ENCODE peak calls at places on chromosomes 11 and 22, in four cellular contexts. E, Y, G and O are unnamed samples.
A peak's percentile ranks its signal among the peaks of the same experiment; 100 is the strongest.

GRCh38 chr11:118374729-118375128 is 15.3 kb downstream of the UBE4A start:
- DNase-seq in G (no peak), Y (no peak), E (no peak), O (no peak)

GRCh38 chr11:8263109-8263768 is 439 bp downstream of the LMO1 start:
- DNase-seq in G (no peak), Y (no peak), E (no peak), O (no peak)

GRCh38 chr11:47259178-47259977 is 1.6 kb downstream of the NR1H3 start:
- DNase-seq in Y (no peak), E (no peak), G (peak; percentile 61), O (peak; percentile 35)

GRCh38 chr11:94838027-94838610 is 70.0 kb downstream of the AMOTL1 start:
- DNase-seq in G (no peak), E (no peak), Y (no peak), O (no peak)

GRCh38 chr11:118531597-118532084 is 649 bp downstream of the TMEM25 start:
- DNase-seq in E (no peak), G (no peak), Y (no peak), O (no peak)

GRCh38 chr11:96098511-96099241 is 174.8 kb upstream of the MTMR2 start:
- DNase-seq in Y (peak; percentile 65), E (no peak), G (no peak), O (no peak)

GRCh38 chr11:20238712-20239111 is 78.4 kb upstream of the DBX1 start:
- DNase-seq in Y (no peak), G (no peak), E (no peak), O (no peak)

GRCh38 chr22:50314455-50315288 is 7.2 kb upstream of the PLXNB2 start:
- DNase-seq in G (peak; percentile 80), Y (no peak), E (no peak), O (peak; percentile 50)

GRCh38 chr11:84437129-84438123 is 1151.3 kb upstream of the CCDC90B start:
- DNase-seq in G (no peak), Y (no peak), E (no peak), O (no peak)

GRCh38 chr22:48500481-48501230 is 1327.0 kb downstream of the BRD1 start:
- DNase-seq in Y (no peak), G (peak; percentile 7), E (no peak), O (no peak)

GRCh38 chr11:68191661-68192579 is 21.2 kb downstream of the KMT5B start:
- DNase-seq in G (no peak), Y (no peak), E (no peak), O (no peak)

GRCh38 chr11:62677709-62678108 is 1.2 kb downstream of the UBXN1 start:
- DNase-seq in G (no peak), Y (no peak), E (no peak), O (no peak)

GRCh38 chr11:62678433-62678769 is 472 bp downstream of the UBXN1 start:
- DNase-seq in E (no peak), Y (no peak), G (no peak), O (no peak)

GRCh38 chr11:62677160-62677559 is 1.7 kb downstream of the UBXN1 start:
- DNase-seq in E (no peak), G (no peak), Y (no peak), O (no peak)

GRCh38 chr11:62680825-62681240 is 2.0 kb upstream of the UBXN1 start:
- DNase-seq in E (peak; percentile 71), G (peak; percentile 88), Y (no peak), O (peak; percentile 74)

GRCh38 chr11:62678770-62679696 is at the start of gene UBXN1:
- DNase-seq in G (peak; percentile 96), E (peak; percentile 92), Y (peak; percentile 86), O (peak; percentile 90)
- TF ChIP-seq POLR2A in G (peak; percentile 76), E (no peak), Y (peak; percentile 48), O (peak; percentile 88)

DNA sequence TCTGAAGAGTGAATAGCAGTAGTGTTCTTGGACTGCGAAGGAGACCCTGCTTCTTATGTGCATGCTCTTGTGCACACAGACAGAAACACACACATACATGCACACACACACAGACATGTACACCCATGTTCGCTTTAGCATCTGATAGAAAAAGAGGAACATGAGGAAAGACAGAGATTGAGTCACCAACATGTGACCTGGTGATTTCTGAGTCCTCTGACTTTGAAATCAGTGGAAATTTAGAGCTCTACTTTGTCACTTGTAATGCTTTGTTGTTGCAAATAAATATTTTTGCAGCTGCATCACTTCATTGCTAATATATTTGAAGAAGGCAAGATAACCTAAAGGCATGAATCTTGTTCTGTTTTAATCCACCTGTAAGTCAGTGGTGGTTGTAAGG is 23.8 kb downstream of the CD44 start:
- DNase-seq in Y (no peak), G (peak; percentile 52), E (peak; percentile 63), O (peak; percentile 79)
- TF ChIP-seq POLR2A in Y (no peak), G (no peak), E (no peak), O (no peak)

GRCh38 chr22:22883090-22883727 is 4.4 kb upstream of the IGLL5 start:
- DNase-seq in G (no peak), E (no peak), Y (peak; percentile 2), O (no peak)
- TF ChIP-seq POLR2A in G (no peak), E (no peak), Y (no peak), O (no peak)

GRCh38 chr22:36383110-36383581 is 4.6 kb downstream of the MYH9 start:
- DNase-seq in Y (peak; percentile 74), E (no peak), G (peak; percentile 37), O (peak; percentile 65)
- TF ChIP-seq POLR2A in Y (no peak), E (no peak), G (no peak), O (no peak)

DNA sequence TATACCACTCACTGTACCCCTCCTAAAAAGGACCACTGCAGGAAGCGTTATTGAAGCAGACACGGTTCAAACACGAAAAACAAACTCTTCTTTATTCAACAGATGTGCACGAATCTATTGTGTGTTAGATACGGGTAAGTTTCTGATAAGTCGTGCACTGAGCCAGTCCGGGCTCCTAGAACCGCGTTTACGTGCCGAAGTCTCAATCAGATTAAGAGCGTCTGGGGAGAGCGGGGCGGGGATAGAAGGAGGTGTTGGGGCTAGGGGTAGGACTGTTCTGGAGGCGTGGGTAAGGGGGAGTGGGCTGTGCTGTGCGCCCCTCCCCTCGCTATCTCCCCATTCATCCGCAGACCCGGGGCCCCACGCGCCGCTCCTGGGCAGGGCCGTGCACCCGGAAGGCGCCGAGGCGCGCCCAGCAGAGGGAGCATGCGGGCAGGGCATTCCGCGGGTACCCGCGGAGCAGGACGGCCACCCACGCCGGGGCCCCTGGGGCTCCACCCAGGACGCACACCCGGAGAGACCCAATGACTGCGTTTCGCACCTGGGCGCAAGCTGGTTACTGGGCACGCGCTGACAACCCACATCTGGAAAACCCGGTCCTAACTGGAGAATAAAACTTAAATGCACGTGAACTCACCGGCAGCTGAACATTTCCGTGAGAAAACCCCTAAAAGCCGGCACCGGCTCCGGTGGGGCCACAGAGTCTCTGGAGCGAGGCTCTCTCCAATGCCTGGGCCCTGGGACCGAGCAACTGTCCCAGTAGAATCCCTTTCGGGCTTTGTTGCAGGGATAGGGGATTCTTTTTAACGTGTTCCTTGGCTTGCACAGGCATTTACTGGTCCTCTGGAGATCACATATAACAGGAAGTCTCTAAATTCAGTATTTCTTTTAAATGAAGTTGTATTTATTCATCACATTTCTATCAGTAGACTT is 40.6 kb downstream of the WEE1 start:
- DNase-seq in E (peak; percentile 74), G (peak; percentile 91), Y (peak; percentile 84), O (peak; percentile 90)
- TF ChIP-seq POLR2A in E (no peak), G (peak; percentile 38), Y (no peak), O (peak; percentile 45)

GRCh38 chr11:44095506-44096359 is at the start of gene EXT2:
- DNase-seq in Y (peak; percentile 72), G (peak; percentile 82), E (peak; percentile 75), O (peak; percentile 86)
- TF ChIP-seq POLR2A in Y (no peak), G (peak; percentile 32), E (no peak), O (peak; percentile 46)

GRCh38 chr11:66934971-66935779 is 23.0 kb downstream of the PC start:
- DNase-seq in Y (no peak), G (peak; percentile 49), E (no peak), O (peak; percentile 87)
- TF ChIP-seq POLR2A in Y (no peak), G (no peak), E (no peak), O (peak; percentile 42)

DNA sequence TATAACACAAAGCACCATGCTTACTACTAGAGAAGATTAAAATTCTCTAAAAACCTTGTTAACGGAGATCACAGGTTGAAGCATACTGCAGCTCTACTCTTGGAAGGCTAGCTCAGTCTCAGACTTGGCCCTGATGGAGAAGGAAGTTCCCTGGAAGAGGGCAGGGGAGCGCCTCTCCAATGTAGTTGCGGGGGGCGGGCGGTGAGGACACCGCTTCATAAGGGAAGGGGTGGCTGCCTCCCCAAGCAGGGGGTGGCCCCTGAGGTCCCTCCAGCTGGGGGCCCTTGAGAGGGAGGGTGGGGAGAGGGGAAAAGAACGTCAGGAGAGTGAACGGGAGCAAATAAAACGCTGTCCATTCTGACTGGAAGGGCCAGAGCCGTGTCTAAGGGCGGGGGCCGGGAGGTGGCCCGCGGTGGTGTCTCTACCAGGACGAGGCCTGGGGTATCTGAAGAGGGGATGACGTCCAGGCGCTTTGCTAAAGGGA is 609 bp upstream of the USP47 start:
- DNase-seq in Y (peak; percentile 37), E (no peak), G (peak; percentile 62), O (peak; percentile 61)
- TF ChIP-seq POLR2A in Y (no peak), E (no peak), G (no peak), O (no peak)

GRCh38 chr22:43955883-43956286 is 643 bp downstream of the SAMM50 start:
- DNase-seq in E (no peak), Y (no peak), G (peak; percentile 68), O (no peak)

GRCh38 chr22:43956805-43957463 is 1.7 kb downstream of the SAMM50 start:
- DNase-seq in G (no peak), E (no peak), Y (no peak), O (no peak)

GRCh38 chr22:43956383-43956782 is 1.1 kb downstream of the SAMM50 start:
- DNase-seq in Y (no peak), E (no peak), G (no peak), O (no peak)

GRCh38 chr22:43953988-43954771 is 1.1 kb upstream of the SAMM50 start:
- DNase-seq in G (peak; percentile 42), Y (no peak), E (no peak), O (peak; percentile 33)

DNA sequence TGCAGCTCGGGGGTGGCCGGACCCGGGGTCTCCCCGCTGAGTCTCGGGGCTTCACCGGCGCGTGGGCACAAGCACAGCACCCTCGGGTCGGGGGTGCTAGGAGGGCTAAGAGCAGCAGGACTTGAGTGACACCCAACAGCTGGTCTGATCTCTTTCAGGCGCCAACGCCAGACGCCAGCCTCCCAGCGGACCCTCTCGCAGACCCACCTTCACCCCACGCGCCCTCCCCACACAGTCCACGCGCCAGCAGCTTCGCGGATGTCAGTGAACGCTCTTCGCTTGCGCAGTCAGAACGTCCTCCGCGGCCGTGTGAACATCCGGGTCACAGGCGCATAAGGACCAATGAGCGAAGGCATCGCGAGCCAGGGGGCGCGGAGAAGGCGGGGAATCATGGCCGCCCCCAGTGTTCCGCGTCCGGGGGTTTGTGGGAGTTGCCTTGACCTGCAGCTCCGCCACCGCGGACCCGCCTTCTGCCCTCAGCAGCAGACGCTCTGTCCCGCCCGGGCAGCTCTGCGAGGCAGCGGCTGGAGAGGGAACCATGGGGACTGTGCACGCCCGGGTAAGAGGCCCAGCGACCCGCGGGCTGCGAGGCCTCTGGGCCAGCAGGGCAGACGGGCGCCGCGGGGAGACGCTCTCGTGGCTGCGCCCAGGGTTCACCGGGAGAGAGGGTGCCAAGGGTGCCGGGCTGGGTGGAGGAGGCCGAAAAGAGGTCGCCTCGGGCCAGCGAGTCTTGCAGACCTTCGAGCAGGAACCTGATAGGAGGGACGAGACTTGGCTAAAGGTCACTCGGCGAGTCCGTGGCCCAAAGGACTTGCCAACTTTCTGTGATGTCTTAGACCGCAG is at the start of gene SAMM50:
- DNase-seq in G (peak; percentile 95), E (peak; percentile 92), Y (peak; percentile 88), O (peak; percentile 96)
- TF ChIP-seq POLR2A in G (peak; percentile 85), E (no peak), Y (peak; percentile 65), O (peak; percentile 87)